ENCODE peak calls at places on chromosomes 11 and 22, in five cellular contexts. One of them, this sample, is unnamed.

GRCh38 chr11:86765146-86765663 is 35.1 kb upstream of the PRSS23 start:
- DNase-seq in coronary artery: no peak
- DNase-seq in NCI-H1436: no peak
- DNase-seq in NCI-H1694 treated with DMSO at 0.1 percent for 48 hours: no peak
- DNase-seq in cardiac fibroblast: peak
- DNase-seq in this sample: no peak

GRCh38 chr11:56845121-56845732 is 96.7 kb upstream of the OR9G4 start:
- DNase-seq in coronary artery: no peak
- DNase-seq in NCI-H1436: no peak
- DNase-seq in NCI-H1694 treated with DMSO at 0.1 percent for 48 hours: no peak
- DNase-seq in cardiac fibroblast: no peak
- DNase-seq in this sample: no peak

GRCh38 chr11:134469627-134470026 is 57.6 kb upstream of the B3GAT1 start:
- DNase-seq in coronary artery: no peak
- DNase-seq in NCI-H1436: no peak
- DNase-seq in NCI-H1694 treated with DMSO at 0.1 percent for 48 hours: no peak
- DNase-seq in cardiac fibroblast: no peak
- DNase-seq in this sample: no peak

GRCh38 chr11:1573847-1574255 is 1.8 kb upstream of the DUSP8 start:
- DNase-seq in coronary artery: no peak
- DNase-seq in NCI-H1436: no peak
- DNase-seq in NCI-H1694 treated with DMSO at 0.1 percent for 48 hours: no peak
- DNase-seq in cardiac fibroblast: no peak
- DNase-seq in this sample: no peak

GRCh38 chr22:18023509-18024275 is 669 bp downstream of the MICAL3 start:
- DNase-seq in coronary artery: peak
- DNase-seq in NCI-H1436: peak
- DNase-seq in NCI-H1694 treated with DMSO at 0.1 percent for 48 hours: peak
- DNase-seq in cardiac fibroblast: peak
- DNase-seq in this sample: peak

GRCh38 chr11:79045811-79046304 is 395.0 kb downstream of the TENM4 start:
- DNase-seq in coronary artery: no peak
- DNase-seq in NCI-H1436: no peak
- DNase-seq in NCI-H1694 treated with DMSO at 0.1 percent for 48 hours: no peak
- DNase-seq in cardiac fibroblast: no peak
- DNase-seq in this sample: no peak

GRCh38 chr22:38081941-38082828 is 1.8 kb downstream of the SLC16A8 start:
- DNase-seq in coronary artery: no peak
- DNase-seq in NCI-H1436: no peak
- DNase-seq in NCI-H1694 treated with DMSO at 0.1 percent for 48 hours: no peak
- DNase-seq in cardiac fibroblast: no peak
- DNase-seq in this sample: no peak

GRCh38 chr11:121282886-121283502 is 9.6 kb upstream of the SC5D start:
- DNase-seq in coronary artery: no peak
- DNase-seq in NCI-H1436: no peak
- DNase-seq in NCI-H1694 treated with DMSO at 0.1 percent for 48 hours: no peak
- DNase-seq in cardiac fibroblast: no peak
- DNase-seq in this sample: no peak

GRCh38 chr11:6636480-6636879 is 17.3 kb upstream of the TPP1 start:
- DNase-seq in coronary artery: no peak
- DNase-seq in NCI-H1436: no peak
- DNase-seq in NCI-H1694 treated with DMSO at 0.1 percent for 48 hours: no peak
- DNase-seq in cardiac fibroblast: no peak
- DNase-seq in this sample: no peak

GRCh38 chr11:14904745-14905103 is 12.7 kb upstream of the CYP2R1 start:
- DNase-seq in coronary artery: peak
- DNase-seq in NCI-H1436: no peak
- DNase-seq in NCI-H1694 treated with DMSO at 0.1 percent for 48 hours: no peak
- DNase-seq in cardiac fibroblast: peak
- DNase-seq in this sample: no peak

GRCh38 chr11:35387341-35387982 is 31.9 kb downstream of the SLC1A2 start:
- DNase-seq in coronary artery: no peak
- DNase-seq in NCI-H1436: no peak
- DNase-seq in NCI-H1694 treated with DMSO at 0.1 percent for 48 hours: no peak
- DNase-seq in cardiac fibroblast: peak
- DNase-seq in this sample: no peak

GRCh38 chr11:115197433-115197832 is 306.8 kb downstream of the CADM1 start:
- DNase-seq in coronary artery: no peak
- DNase-seq in NCI-H1436: no peak
- DNase-seq in NCI-H1694 treated with DMSO at 0.1 percent for 48 hours: no peak
- DNase-seq in cardiac fibroblast: no peak
- DNase-seq in this sample: no peak

This sample was measured in NCI-H2171.